ENCODE peak calls at places on chromosomes 7 and 10, in six cellular contexts. A is HEK293T, E is IMR-90, Z is A549, Q is K562, T is GM12878. O is an unnamed sample.

GRCh38 chr7:106618480-106618879 is 42.5 kb downstream of the CCDC71L start:
- DNase-seq in A (no peak), E (peak), Z (no peak), Q (no peak), T (no peak), O (no peak)

GRCh38 chr10:24007359-24007758 is 201.6 kb upstream of the KIAA1217 start:
- DNase-seq in A (no peak), E (no peak), Z (no peak), Q (no peak), T (no peak), O (no peak)

GRCh38 chr10:36425140-36425797 is 700.1 kb upstream of the ANKRD30A start:
- DNase-seq in A (no peak), E (no peak), Z (no peak), Q (no peak), T (no peak), O (no peak)

GRCh38 chr7:43674559-43675436 is 54.5 kb downstream of the COA1 start:
- DNase-seq in A (no peak), E (peak), Z (peak), Q (peak), T (no peak), O (peak)

GRCh38 chr7:34109936-34110626 is 204.7 kb downstream of the BMPER start:
- DNase-seq in A (no peak), E (peak), Z (no peak), Q (no peak), T (no peak), O (no peak)

GRCh38 chr7:41161188-41161587 is 541.7 kb downstream of the INHBA start:
- DNase-seq in A (no peak), E (no peak), Z (no peak), Q (no peak), T (no peak), O (no peak)

GRCh38 chr10:58435297-58435696 is 50.1 kb downstream of the TFAM start:
- DNase-seq in A (peak), E (peak), Z (peak), Q (no peak), T (no peak), O (peak)

GRCh38 chr10:132363921-132364593 is 32.1 kb downstream of the LRRC27 start:
- DNase-seq in A (no peak), E (no peak), Z (peak), Q (peak), T (peak), O (peak)

GRCh38 chr7:40566879-40567278 is 432.1 kb downstream of the SUGCT start:
- DNase-seq in A (no peak), E (no peak), Z (no peak), Q (no peak), T (no peak), O (no peak)

GRCh38 chr10:119030421-119031250 is 1.1 kb downstream of the NANOS1 start:
- DNase-seq in A (peak), E (peak), Z (no peak), Q (peak), T (peak), O (peak)

GRCh38 chr7:157693071-157693520 is 356.3 kb downstream of the DNAJB6 start:
- DNase-seq in A (no peak), E (no peak), Z (no peak), Q (no peak), T (no peak), O (no peak)

GRCh38 chr7:2497500-2498336 is 21.5 kb upstream of the GRIFIN start:
- DNase-seq in A (no peak), E (no peak), Z (no peak), Q (no peak), T (no peak), O (no peak)

GRCh38 chr10:113961261-113961938 is 82.3 kb upstream of the ADRB1 start:
- DNase-seq in A (no peak), E (no peak), Z (no peak), Q (no peak), T (peak), O (no peak)

GRCh38 chr10:43340619-43341018 is 30.8 kb upstream of the FXYD4 start:
- DNase-seq in A (no peak), E (no peak), Z (peak), Q (no peak), T (no peak), O (no peak)

GRCh38 chr7:148772297-148773089 is 73.8 kb downstream of the CUL1 start:
- DNase-seq in A (no peak), E (peak), Z (peak), Q (no peak), T (no peak), O (no peak)

GRCh38 chr10:48245977-48246376 is 28.5 kb downstream of the FRMPD2 start:
- DNase-seq in A (no peak), E (no peak), Z (no peak), Q (no peak), T (no peak), O (no peak)

GRCh38 chr7:23214423-23214822 is 32.2 kb upstream of the GPNMB start:
- DNase-seq in A (no peak), E (no peak), Z (no peak), Q (no peak), T (no peak), O (no peak)

GRCh38 chr7:45869426-45869825 is 3.5 kb downstream of the CCDC201 start:
- DNase-seq in A (no peak), E (peak), Z (no peak), Q (no peak), T (no peak), O (no peak)

GRCh38 chr10:56327117-56327516 is 33.9 kb downstream of the ZWINT start:
- DNase-seq in A (no peak), E (no peak), Z (no peak), Q (no peak), T (no peak), O (no peak)

GRCh38 chr7:158710651-158711102 is 6.1 kb upstream of the NCAPG2 start:
- DNase-seq in A (no peak), E (peak), Z (no peak), Q (peak), T (no peak), O (no peak)

GRCh38 chr7:109206196-109206595 is 636.5 kb downstream of the DNAJB9 start:
- DNase-seq in A (no peak), E (no peak), Z (no peak), Q (no peak), T (no peak), O (no peak)

GRCh38 chr7:74343281-74344127 is 54.3 kb downstream of the CLIP2 start:
- DNase-seq in A (no peak), E (peak), Z (peak), Q (peak), T (no peak), O (no peak)

GRCh38 chr7:137755846-137756685 is 90.7 kb downstream of the DGKI start:
- DNase-seq in A (no peak), E (peak), Z (no peak), Q (no peak), T (no peak), O (no peak)

GRCh38 chr7:75715864-75716263 is 22.9 kb downstream of the HIP1 start:
- DNase-seq in A (no peak), E (no peak), Z (no peak), Q (no peak), T (no peak), O (no peak)

GRCh38 chr7:101580596-101580995 is 48.5 kb downstream of the MYL10 start:
- DNase-seq in A (no peak), E (no peak), Z (no peak), Q (no peak), T (no peak), O (no peak)

GRCh38 chr10:26494018-26494417 is 55.9 kb downstream of the APBB1IP start:
- DNase-seq in A (no peak), E (no peak), Z (no peak), Q (no peak), T (no peak), O (no peak)

GRCh38 chr7:26066736-26067135 is 85.3 kb upstream of the NFE2L3 start:
- DNase-seq in A (no peak), E (no peak), Z (no peak), Q (no peak), T (no peak), O (no peak)

GRCh38 chr10:79147796-79148451 is 79.2 kb downstream of the ZMIZ1 start:
- DNase-seq in A (no peak), E (no peak), Z (no peak), Q (no peak), T (no peak), O (no peak)

GRCh38 chr7:116394106-116394505 is 105.4 kb upstream of the CAV2 start:
- DNase-seq in A (no peak), E (no peak), Z (no peak), Q (no peak), T (no peak), O (no peak)

GRCh38 chr7:151552352-151553028 is 32.8 kb upstream of the RHEB start:
- DNase-seq in A (no peak), E (no peak), Z (no peak), Q (no peak), T (no peak), O (no peak)

GRCh38 chr10:62148155-62148554 is 120.5 kb downstream of the RTKN2 start:
- DNase-seq in A (no peak), E (no peak), Z (no peak), Q (no peak), T (no peak), O (no peak)

GRCh38 chr10:2279666-2280065 is 542.3 kb upstream of the ADARB2 start:
- DNase-seq in A (no peak), E (no peak), Z (no peak), Q (no peak), T (no peak), O (no peak)

GRCh38 chr7:24401628-24402593 is 117.9 kb downstream of the NPY start:
- DNase-seq in A (no peak), E (peak), Z (peak), Q (peak), T (no peak), O (peak)

GRCh38 chr10:50615654-50616053 is 8.1 kb downstream of the SGMS1 start:
- DNase-seq in A (no peak), E (no peak), Z (no peak), Q (no peak), T (no peak), O (no peak)

GRCh38 chr10:78280604-78281003 is 246.9 kb downstream of the RPS24 start:
- DNase-seq in A (no peak), E (no peak), Z (no peak), Q (no peak), T (no peak), O (no peak)

GRCh38 chr7:139345042-139345441 is 3.9 kb downstream of the FMC1 start:
- DNase-seq in A (no peak), E (no peak), Z (no peak), Q (no peak), T (no peak), O (no peak)

DNA sequence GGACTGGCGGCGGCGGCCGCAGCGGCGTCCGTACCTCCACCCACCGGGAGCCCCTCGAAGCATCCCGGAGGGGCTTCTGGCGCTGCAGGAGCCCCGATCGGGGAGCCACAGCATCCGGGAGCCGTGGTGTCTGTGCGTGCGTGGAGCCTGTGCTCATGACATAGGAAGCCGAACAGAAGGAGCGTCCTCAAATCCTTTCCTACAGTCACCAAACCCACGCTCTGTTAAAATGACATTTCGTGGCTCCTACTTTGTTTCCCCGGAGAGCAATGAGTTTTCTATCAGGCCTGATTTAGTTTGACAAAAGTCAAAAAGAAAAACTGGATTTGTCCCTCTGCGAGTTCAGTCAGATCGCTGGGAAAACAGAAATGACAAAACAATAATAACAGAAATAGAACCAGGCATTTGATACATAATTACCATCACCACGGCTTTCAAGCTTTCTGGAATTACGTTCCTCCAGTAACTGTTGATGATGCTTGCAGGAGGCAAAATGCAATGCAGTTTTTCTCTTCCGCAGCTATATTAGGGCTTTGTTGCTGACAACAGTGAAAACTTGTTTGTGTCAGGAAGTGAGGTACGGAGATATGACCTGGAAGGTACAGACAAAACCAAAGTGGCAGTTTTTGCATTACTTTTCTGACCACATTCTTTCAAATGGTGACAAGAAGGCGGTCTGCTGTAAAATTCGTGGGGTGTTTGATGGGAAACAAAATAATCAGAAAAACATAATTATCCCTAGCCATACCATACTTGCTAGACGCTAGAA is 219.3 kb upstream of the MKLN1 start:
- DNase-seq in A (no peak), E (peak), Z (no peak), Q (no peak), T (no peak), O (no peak)
- TF ChIP-seq BHLHE40 in A (no peak), E (no peak), Z (no peak), Q (no peak), T (no peak), O (no peak)

GRCh38 chr7:82699773-82700186 is 256.2 kb upstream of the CACNA2D1 start:
- DNase-seq in A (no peak), E (peak), Z (no peak), Q (no peak), T (no peak), O (no peak)
- TF ChIP-seq BHLHE40 in A (no peak), E (no peak), Z (no peak), Q (no peak), T (no peak), O (no peak)

DNA sequence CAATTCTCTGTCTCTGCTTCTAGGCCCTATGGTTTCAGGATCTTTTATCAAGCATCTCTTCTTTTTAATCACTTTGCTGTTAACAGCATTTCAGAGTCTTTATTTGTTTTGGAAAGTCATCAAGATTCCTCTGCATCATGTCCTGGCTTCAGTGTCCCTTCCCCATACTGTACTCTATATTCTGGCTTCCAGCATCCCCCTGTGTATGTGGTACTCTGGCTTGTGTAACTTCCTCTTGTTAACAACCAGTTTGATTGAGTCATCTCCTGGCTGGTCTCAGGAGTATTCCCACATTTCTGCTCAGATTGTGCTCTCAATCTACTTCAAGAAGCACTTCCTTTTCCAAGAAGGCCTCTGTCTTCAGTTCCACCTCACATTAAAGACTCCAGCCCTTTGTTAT is 14.9 kb upstream of the ATE1 start:
- DNase-seq in A (no peak), E (peak), Z (no peak), Q (no peak), T (no peak), O (no peak)
- TF ChIP-seq BHLHE40 in A (no peak), E (no peak), Z (no peak), Q (no peak), T (no peak), O (no peak)

DNA sequence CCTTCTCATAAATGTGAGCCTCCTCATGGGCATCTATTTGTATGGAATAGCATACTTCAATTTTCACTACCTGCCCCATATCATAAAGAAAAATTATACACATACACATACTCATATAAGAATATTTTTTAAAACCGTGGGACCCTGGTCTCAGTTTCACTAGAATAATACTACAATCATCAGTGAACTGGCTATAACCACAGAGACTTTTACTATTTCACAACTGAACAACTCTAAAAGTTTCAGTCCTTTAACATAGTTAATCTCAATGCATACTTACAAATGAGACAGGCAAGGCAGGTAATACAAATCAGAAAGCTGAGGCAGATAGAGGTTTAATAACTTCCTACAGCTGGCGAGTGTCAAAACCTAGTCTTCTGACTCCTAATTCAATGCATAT is 83.1 kb downstream of the LRRN3 start:
- DNase-seq in A (no peak), E (no peak), Z (no peak), Q (no peak), T (no peak), O (no peak)
- TF ChIP-seq BHLHE40 in A (no peak), E (no peak), Z (no peak), Q (no peak), T (no peak), O (no peak)

GRCh38 chr10:33277135-33277536 is 57.3 kb downstream of the NRP1 start:
- DNase-seq in A (no peak), E (peak), Z (no peak), Q (no peak), T (no peak), O (no peak)
- TF ChIP-seq BHLHE40 in A (no peak), E (no peak), Z (no peak), Q (no peak), T (no peak), O (no peak)

GRCh38 chr10:111128331-111129167 is 51.7 kb downstream of the ADRA2A start:
- DNase-seq in A (peak), E (peak), Z (peak), Q (peak), T (no peak), O (no peak)
- TF ChIP-seq BHLHE40 in A (no peak), E (no peak), Z (no peak), Q (no peak), T (no peak), O (no peak)

DNA sequence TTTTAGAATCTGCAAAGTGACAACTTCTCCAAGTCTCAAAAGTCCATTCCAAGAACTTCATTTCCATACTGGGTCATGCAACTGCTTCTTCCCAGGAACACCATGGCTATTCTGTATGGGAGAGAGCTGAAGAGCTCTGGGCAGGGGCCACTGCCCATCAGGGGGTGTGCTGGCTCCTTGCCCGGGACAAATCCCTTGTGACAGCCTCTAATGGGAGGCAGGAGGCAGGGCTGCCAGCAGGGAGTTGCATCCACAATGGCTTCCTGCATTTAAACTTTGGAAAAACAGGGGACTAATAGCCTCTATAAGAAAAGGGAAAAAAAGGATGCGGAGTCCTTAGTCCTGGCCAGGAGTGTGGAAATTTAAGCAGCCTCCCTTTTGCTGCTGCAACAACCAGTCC is 18.4 kb upstream of the FRMD4A start:
- DNase-seq in A (no peak), E (no peak), Z (no peak), Q (no peak), T (no peak), O (no peak)
- TF ChIP-seq BHLHE40 in A (no peak), E (no peak), Z (no peak), Q (no peak), T (no peak), O (no peak)

GRCh38 chr7:130756316-130756715 is 22.3 kb upstream of the KLF14 start:
- DNase-seq in A (no peak), E (no peak), Z (no peak), Q (no peak), T (no peak), O (no peak)

DNA sequence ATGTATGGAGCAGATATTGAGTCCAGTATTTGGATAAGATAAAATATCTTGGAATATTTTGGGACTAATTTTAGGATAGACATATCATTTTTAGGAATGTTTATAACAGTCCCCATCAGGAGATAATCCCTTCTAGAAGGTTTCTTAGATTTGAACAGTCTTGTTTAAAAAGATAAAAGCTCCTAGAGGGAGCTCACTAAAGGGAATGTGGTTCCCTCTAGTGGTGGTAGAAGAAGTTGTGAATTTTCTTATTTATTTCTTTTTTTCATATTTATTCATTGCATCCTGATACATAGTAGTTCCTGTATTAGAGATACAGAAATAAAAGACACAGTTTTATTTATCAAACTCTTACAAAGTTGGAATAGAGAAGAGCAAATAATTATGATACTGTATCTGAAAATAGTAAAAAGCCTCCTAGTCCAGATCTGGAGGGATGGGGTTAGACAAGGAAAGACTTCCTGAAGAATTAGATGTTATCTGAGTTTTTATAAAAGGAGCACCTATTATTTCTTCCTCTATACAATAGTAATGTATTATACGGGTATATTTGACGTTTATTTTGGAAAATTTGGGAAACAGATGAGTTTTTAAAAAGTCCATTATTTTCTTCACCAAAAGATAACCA is 24.5 kb upstream of the KLF14 start:
- DNase-seq in A (peak), E (peak), Z (peak), Q (peak), T (no peak), O (peak)
- TF ChIP-seq BHLHE40 in A (no peak), E (no peak), Z (no peak), Q (no peak), T (no peak), O (no peak)

GRCh38 chr10:71968553-71969474 is 4.6 kb downstream of the CHST3 start:
- DNase-seq in A (no peak), E (peak), Z (peak), Q (no peak), T (no peak), O (no peak)
- TF ChIP-seq BHLHE40 in A (no peak), E (no peak), Z (no peak), Q (no peak), T (no peak), O (no peak)

O was measured in HepG2.